ENCODE peak calls at places on chromosomes 12 and 14, in eight cellular contexts. D is IMR-90, Z is AG04449, N is psoas muscle, K is AG10803, Q is GM12865, H is mucosa of descending colon, Y is spleen. L is an unnamed sample.

GRCh38 chr12:14239350-14239934 is 126.0 kb upstream of the ATF7IP start:
- DNase-seq in Q (peak), N (no peak), H (peak), Y (no peak), D (no peak), Z (no peak), K (peak), L (no peak)

GRCh38 chr14:58744951-58745350 is 107.2 kb downstream of the DACT1 start:
- DNase-seq in Z (no peak), H (no peak), K (no peak), N (no peak), Y (no peak), D (no peak), Q (no peak), L (no peak)

GRCh38 chr12:94925729-94926128 is 77.8 kb downstream of the NDUFA12 start:
- DNase-seq in Z (no peak), Q (no peak), D (no peak), Y (no peak), N (no peak), H (no peak), K (no peak), L (no peak)

GRCh38 chr12:106178582-106178981 is 39.8 kb upstream of the NUAK1 start:
- DNase-seq in Q (no peak), H (no peak), Y (no peak), K (no peak), Z (no peak), N (no peak), D (no peak), L (no peak)

GRCh38 chr12:75641031-75641780 is 129.8 kb upstream of the KRR1 start:
- DNase-seq in Z (no peak), D (peak), H (peak), K (peak), N (no peak), Q (peak), Y (no peak), L (peak)

GRCh38 chr12:6946033-6946919 is 2.5 kb downstream of the C12orf57 start:
- DNase-seq in Y (peak), Q (peak), H (peak), N (peak), Z (no peak), K (no peak), D (no peak), L (no peak)

GRCh38 chr14:102209224-102209966 is 69.7 kb downstream of the WDR20 start:
- DNase-seq in Z (no peak), H (no peak), D (peak), K (peak), N (peak), Q (no peak), Y (peak), L (no peak)

GRCh38 chr12:131087991-131088700 is 134.4 kb downstream of the ADGRD1 start:
- DNase-seq in Z (no peak), K (no peak), Y (no peak), Q (no peak), D (no peak), H (no peak), N (no peak), L (no peak)

GRCh38 chr12:130872179-130873096 is 572 bp downstream of the RAN start:
- DNase-seq in Z (no peak), D (no peak), Y (peak), H (peak), K (peak), Q (peak), N (peak), L (no peak)

GRCh38 chr12:87518508-87518907 is 510.7 kb downstream of the C12orf50 start:
- DNase-seq in Z (no peak), N (no peak), Q (no peak), D (no peak), H (no peak), Y (no peak), K (no peak), L (no peak)

GRCh38 chr12:4331842-4332241 is 10.8 kb downstream of the TIGAR start:
- DNase-seq in H (peak), K (no peak), D (no peak), Y (no peak), Q (no peak), Z (no peak), N (no peak), L (no peak)

GRCh38 chr14:76870146-76870545 is 43.9 kb downstream of the LRRC74A start:
- DNase-seq in H (no peak), Y (no peak), N (no peak), D (no peak), K (no peak), Z (no peak), Q (peak), L (no peak)

GRCh38 chr12:131728720-131729119 is 17.8 kb downstream of the SFSWAP start:
- DNase-seq in Z (no peak), Y (no peak), H (no peak), D (no peak), K (no peak), Q (no peak), N (no peak), L (no peak)

GRCh38 chr12:88577537-88577936 is 2.7 kb downstream of the KITLG start:
- DNase-seq in H (no peak), K (peak), N (no peak), D (no peak), Q (no peak), Y (no peak), Z (no peak), L (no peak)

GRCh38 chr14:99466719-99467118 is 13.9 kb downstream of the SETD3 start:
- DNase-seq in Z (no peak), K (no peak), Y (no peak), Q (no peak), H (no peak), D (no peak), N (no peak), L (no peak)

GRCh38 chr12:45615268-45615667 is 114.2 kb upstream of the ARID2 start:
- DNase-seq in Z (no peak), Y (no peak), N (no peak), K (peak), H (no peak), Q (no peak), D (peak), L (peak)

GRCh38 chr12:75289678-75290200 is 40.4 kb downstream of the CAPS2 start:
- DNase-seq in K (peak), Z (no peak), Y (no peak), H (peak), D (peak), Q (no peak), N (no peak), L (no peak)

GRCh38 chr14:88584451-88584850 is 21.6 kb downstream of the ZC3H14 start:
- DNase-seq in N (no peak), Z (no peak), H (no peak), K (no peak), Q (no peak), D (no peak), Y (no peak), L (no peak)

GRCh38 chr12:40211185-40211584 is 13.6 kb upstream of the LRRK2 start:
- DNase-seq in Y (no peak), N (no peak), H (no peak), K (no peak), Q (no peak), D (no peak), Z (no peak), L (no peak)

GRCh38 chr12:64566882-64567517 is 43.3 kb upstream of the RASSF3 start:
- DNase-seq in K (no peak), D (no peak), Z (no peak), Y (no peak), N (no peak), Q (no peak), H (no peak), L (no peak)

GRCh38 chr12:116266220-116266619 is 11.3 kb downstream of the MED13L start:
- DNase-seq in H (no peak), N (no peak), Z (no peak), K (peak), Y (no peak), D (peak), Q (no peak), L (no peak)

GRCh38 chr14:33307691-33308369 is 369.2 kb downstream of the NPAS3 start:
- DNase-seq in Q (no peak), N (peak), D (no peak), Y (no peak), K (peak), H (no peak), Z (no peak), L (peak)

GRCh38 chr12:90261283-90261682 is 552.6 kb upstream of the ATP2B1 start:
- DNase-seq in H (no peak), Y (no peak), N (no peak), Q (no peak), Z (no peak), D (peak), K (peak), L (no peak)

GRCh38 chr12:77847665-77848431 is 17.2 kb downstream of the NAV3 start:
- DNase-seq in N (no peak), H (no peak), Z (peak), D (peak), K (peak), Q (peak), Y (no peak), L (peak)

GRCh38 chr12:47349770-47350408 is 270.1 kb upstream of the AMIGO2 start:
- DNase-seq in D (peak), Q (no peak), Z (no peak), K (peak), N (no peak), H (no peak), Y (no peak), L (no peak)

GRCh38 chr12:56927281-56927680 is 6.9 kb downstream of the SDR9C7 start:
- DNase-seq in H (no peak), Z (no peak), Y (no peak), D (no peak), K (no peak), N (no peak), Q (no peak), L (no peak)

GRCh38 chr12:106078358-106079025 is 60.3 kb downstream of the NUAK1 start:
- DNase-seq in Y (no peak), K (peak), H (no peak), D (peak), N (peak), Z (peak), Q (no peak), L (no peak)

GRCh38 chr12:85775071-85775470 is 61.1 kb downstream of the RASSF9 start:
- DNase-seq in Y (no peak), D (no peak), N (no peak), K (no peak), H (no peak), Q (no peak), Z (no peak), L (no peak)

GRCh38 chr12:71281425-71281824 is 123.6 kb upstream of the TSPAN8 start:
- DNase-seq in Z (no peak), H (no peak), Y (no peak), N (no peak), Q (no peak), K (no peak), D (no peak), L (no peak)

GRCh38 chr12:117356048-117356447 is 5.4 kb downstream of the NOS1 start:
- DNase-seq in H (no peak), Q (no peak), K (peak), Y (no peak), N (no peak), D (no peak), Z (no peak), L (no peak)

GRCh38 chr14:64194404-64194803 is 99.8 kb downstream of the ESR2 start:
- DNase-seq in K (no peak), Q (no peak), D (no peak), H (no peak), Y (no peak), N (no peak), Z (no peak), L (no peak)

GRCh38 chr14:55926007-55926406 is 192.2 kb upstream of the PELI2 start:
- DNase-seq in H (peak), Y (no peak), N (no peak), Q (no peak), Z (no peak), D (no peak), K (no peak), L (no peak)

GRCh38 chr12:122003646-122004611 is 17.8 kb upstream of the BCL7A start:
- DNase-seq in D (no peak), K (peak), N (no peak), Q (no peak), Y (peak), H (no peak), Z (no peak), L (peak)

GRCh38 chr12:25690996-25691864 is 138.1 kb upstream of the LMNTD1 start:
- DNase-seq in N (no peak), Z (no peak), Y (no peak), Q (no peak), D (no peak), K (no peak), H (no peak), L (no peak)

GRCh38 chr14:96040836-96041371 is 1.7 kb downstream of the C14orf132 start:
- DNase-seq in K (peak), Q (no peak), H (no peak), D (peak), N (no peak), Y (no peak), Z (no peak), L (no peak)

GRCh38 chr14:96037891-96038557 is 1.1 kb upstream of the C14orf132 start:
- DNase-seq in D (no peak), N (peak), H (peak), Z (no peak), Y (no peak), K (peak), Q (no peak), L (no peak)

GRCh38 chr14:96038558-96038919 is 623 bp upstream of the C14orf132 start:
- DNase-seq in K (no peak), H (no peak), N (no peak), D (no peak), Q (peak), Z (no peak), Y (no peak), L (no peak)

GRCh38 chr14:96038920-96039632 is at the start of gene C14orf132:
- DNase-seq in N (peak), D (peak), Q (peak), Y (peak), H (peak), K (peak), Z (no peak), L (no peak)

GRCh38 chr14:96039633-96040311 is 610 bp downstream of the C14orf132 start:
- DNase-seq in H (no peak), N (no peak), Y (no peak), K (peak), Q (peak), D (peak), Z (no peak), L (no peak)
- TF ChIP-seq CTCF in H (no peak), N (no peak), Y (no peak), K (no peak), Q (no peak), D (peak), Z (peak), L (peak)

GRCh38 chr14:52949711-52950409 is 990 bp downstream of the FERMT2 start:
- DNase-seq in H (peak), Q (no peak), Z (no peak), D (peak), Y (no peak), K (peak), N (no peak), L (no peak)

GRCh38 chr14:52950410-52950897 is 396 bp downstream of the FERMT2 start:
- DNase-seq in Y (peak), K (peak), D (peak), H (peak), Q (peak), N (peak), Z (no peak), L (peak)

GRCh38 chr14:52949249-52949648 is 1.6 kb downstream of the FERMT2 start:
- DNase-seq in D (no peak), K (no peak), Z (no peak), H (no peak), Y (no peak), N (no peak), Q (no peak), L (no peak)

GRCh38 chr14:52948039-52948438 is 2.8 kb downstream of the FERMT2 start:
- DNase-seq in H (no peak), Q (no peak), N (no peak), Y (no peak), D (no peak), K (no peak), Z (no peak), L (no peak)

GRCh38 chr14:52948836-52949235 is 2.0 kb downstream of the FERMT2 start:
- DNase-seq in H (no peak), Z (no peak), Q (no peak), D (no peak), N (no peak), K (no peak), Y (no peak), L (no peak)
- H3K4me3 ChIP-seq in H (no peak), Z (peak), Q (no peak), D (peak), N (peak), K (peak), Y (peak), L (peak)

DNA sequence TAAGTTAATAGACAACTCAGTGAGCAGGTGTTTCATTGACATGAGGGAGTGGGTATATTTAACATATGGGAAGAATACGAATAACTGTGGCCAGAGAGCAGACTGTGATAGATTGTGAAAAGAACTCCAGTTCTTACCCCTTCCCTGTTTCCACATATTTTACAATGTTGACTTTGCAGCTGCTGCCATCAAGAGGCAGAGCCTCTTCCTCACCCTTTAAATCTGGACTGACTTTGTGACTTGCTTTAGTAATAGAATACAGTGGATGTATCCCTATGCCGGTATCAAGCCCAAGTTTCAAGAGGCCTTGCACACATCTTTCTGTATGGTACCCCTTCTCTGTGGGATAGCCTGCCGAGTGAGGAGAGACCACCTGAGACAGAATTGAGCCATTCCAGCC is 356.7 kb downstream of the ETNK1 start:
- DNase-seq in Y (no peak), H (peak), D (peak), Z (no peak), K (peak), N (no peak), Q (no peak), L (no peak)
- TF ChIP-seq CTCF in Y (no peak), H (no peak), D (peak), Z (no peak), K (peak), N (no peak), Q (no peak), L (peak)

GRCh38 chr14:67409461-67409860 is 2.5 kb downstream of the PLEK2 start:
- DNase-seq in H (no peak), K (no peak), Z (no peak), Q (no peak), Y (no peak), N (no peak), D (no peak), L (no peak)

GRCh38 chr14:67411375-67411774 is 590 bp downstream of the PLEK2 start:
- DNase-seq in N (no peak), K (no peak), Q (no peak), H (no peak), Y (no peak), D (no peak), Z (no peak), L (no peak)

GRCh38 chr14:67410313-67410712 is 1.7 kb downstream of the PLEK2 start:
- DNase-seq in D (no peak), K (no peak), Y (no peak), N (no peak), Z (no peak), Q (no peak), H (peak), L (no peak)

GRCh38 chr14:67413806-67414769 is 2.1 kb upstream of the PLEK2 start:
- DNase-seq in H (no peak), K (peak), Q (no peak), D (peak), Y (no peak), Z (no peak), N (no peak), L (peak)

DNA sequence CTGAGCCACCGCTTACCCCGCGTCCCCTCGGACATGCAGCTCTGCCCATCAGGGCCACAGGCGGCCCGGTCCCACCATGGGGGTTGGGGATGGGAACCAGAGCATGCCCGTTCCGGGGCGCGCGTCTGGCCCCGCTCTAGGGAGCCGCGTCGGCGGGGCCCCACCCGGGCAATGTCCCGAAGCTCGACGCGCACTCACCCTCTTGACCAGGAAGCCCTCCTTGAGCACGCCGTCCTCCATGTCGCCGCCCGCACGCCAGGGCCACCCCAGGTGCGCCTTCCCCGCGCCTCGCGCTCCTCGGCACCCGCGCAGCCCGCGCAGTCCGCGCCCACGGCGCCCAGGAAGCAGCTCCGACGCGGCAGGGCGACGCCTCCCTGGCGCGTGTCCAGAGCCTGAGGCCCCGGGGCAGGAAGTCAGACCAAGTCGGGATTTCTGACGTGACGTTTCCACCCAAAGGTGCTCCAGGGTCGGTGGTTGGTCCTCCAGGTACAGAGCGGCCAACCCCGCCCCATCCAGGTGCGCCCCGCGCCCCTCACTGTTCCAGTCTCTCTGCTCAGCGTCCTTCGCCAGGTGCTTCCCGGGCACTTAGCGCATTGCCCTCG is at the start of gene PLEK2:
- DNase-seq in D (no peak), Y (peak), N (peak), Z (no peak), H (peak), K (peak), Q (no peak), L (no peak)
- H3K4me3 ChIP-seq in D (peak), Y (peak), N (peak), Z (peak), H (peak), K (peak), Q (no peak), L (peak)

GRCh38 chr12:49626169-49626835 is 2.9 kb downstream of the PRPF40B start:
- DNase-seq in D (peak), K (no peak), H (no peak), Z (no peak), Q (no peak), Y (no peak), N (no peak), L (no peak)

GRCh38 chr12:49624919-49625577 is 1.7 kb downstream of the PRPF40B start:
- DNase-seq in N (no peak), Y (no peak), D (peak), Q (no peak), K (peak), H (no peak), Z (no peak), L (peak)

GRCh38 chr12:49622501-49623141 is 740 bp upstream of the PRPF40B start:
- DNase-seq in D (peak), Q (peak), Z (no peak), K (peak), N (no peak), Y (no peak), H (peak), L (peak)

GRCh38 chr12:49621651-49622500 is 1.5 kb upstream of the PRPF40B start:
- DNase-seq in Y (no peak), K (no peak), D (no peak), H (no peak), N (no peak), Q (no peak), Z (no peak), L (no peak)

GRCh38 chr12:49623142-49623899 is at the start of gene PRPF40B:
- DNase-seq in K (peak), Q (peak), H (peak), D (peak), Z (no peak), Y (peak), N (peak), L (peak)
- TF ChIP-seq CTCF in K (no peak), Q (peak), H (peak), D (peak), Z (peak), Y (peak), N (peak), L (peak)

DNA sequence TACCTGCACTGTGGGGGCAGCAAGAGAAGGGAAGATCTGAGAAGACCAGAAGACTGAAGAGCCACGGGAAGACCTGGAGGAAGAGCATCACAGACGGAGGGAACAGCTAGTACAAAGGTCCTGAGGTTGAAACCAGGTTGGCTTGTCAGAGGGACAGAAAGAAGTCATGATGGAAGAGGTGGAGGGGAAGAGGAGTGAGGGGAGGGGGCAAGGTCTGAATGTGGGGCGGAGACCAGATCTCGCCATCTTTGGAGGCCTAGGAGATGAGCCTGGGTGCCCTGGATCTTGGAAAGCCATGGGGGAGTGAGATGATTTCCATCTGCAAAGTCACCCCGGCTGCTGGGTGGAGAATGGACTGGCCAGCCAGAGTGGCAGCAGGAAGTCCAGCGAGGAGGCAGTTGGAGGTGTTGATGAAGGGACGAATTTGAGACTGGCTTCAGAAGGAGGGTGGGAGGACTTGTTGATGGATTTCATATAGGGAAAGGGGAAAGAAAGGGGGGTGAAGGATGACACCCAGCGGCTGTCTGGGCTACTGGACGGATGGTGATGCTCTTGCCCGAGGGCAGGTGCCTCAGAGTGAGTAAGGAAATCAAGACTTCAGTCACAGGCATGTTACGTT is 14.6 kb upstream of the UBC start:
- DNase-seq in Y (peak), Z (no peak), K (no peak), H (no peak), Q (no peak), D (no peak), N (no peak), L (no peak)
- H3K4me3 ChIP-seq in Y (no peak), Z (no peak), K (no peak), H (no peak), Q (peak), D (no peak), N (peak), L (no peak)

L was measured in HFF-Myc.